ENCODE peak calls at places on chromosome 5, in eight cellular contexts. K, X, M, W, B, S, L and Q are unnamed samples.

GRCh38 chr5:3091040-3091774 is 339.7 kb upstream of the IRX2 start:
- DNase-seq in K (no peak), X (no peak), M (no peak), W (no peak), B (no peak), S (no peak), L (no peak), Q (no peak)

GRCh38 chr5:159156839-159157238 is 52.5 kb downstream of the RNF145 start:
- DNase-seq in K (peak; percentile 59), X (peak; percentile 77), M (no peak), W (peak; percentile 70), B (peak; percentile 42), S (peak; percentile 60), L (peak; percentile 83), Q (no peak)

GRCh38 chr5:178462846-178463245 is 127.3 kb downstream of the COL23A1 start:
- DNase-seq in K (no peak), X (no peak), M (no peak), W (no peak), B (no peak), S (no peak), L (no peak), Q (peak; percentile 48)

GRCh38 chr5:120788481-120788880 is 324.4 kb downstream of the PRR16 start:
- DNase-seq in K (no peak), X (no peak), M (no peak), W (no peak), B (no peak), S (no peak), L (no peak), Q (no peak)

GRCh38 chr5:72541501-72542235 is 34.5 kb upstream of the ZNF366 start:
- DNase-seq in K (no peak), X (peak; percentile 43), M (no peak), W (no peak), B (no peak), S (no peak), L (no peak), Q (no peak)

GRCh38 chr5:111998871-111999270 is 241.9 kb upstream of the NREP start:
- DNase-seq in K (no peak), X (no peak), M (no peak), W (no peak), B (no peak), S (no peak), L (no peak), Q (no peak)

GRCh38 chr5:128695791-128696520 is 157.9 kb upstream of the FBN2 start:
- DNase-seq in K (no peak), X (peak; percentile 44), M (no peak), W (no peak), B (no peak), S (no peak), L (no peak), Q (no peak)

GRCh38 chr5:134004626-134005414 is at the start of gene VDAC1:
- DNase-seq in K (peak; percentile 85), X (peak; percentile 93), M (peak; percentile 87), W (peak; percentile 89), B (peak; percentile 76), S (peak; percentile 90), L (peak; percentile 82), Q (peak; percentile 77)

GRCh38 chr5:102536323-102536928 is 37.6 kb upstream of the SLCO6A1 start:
- DNase-seq in K (no peak), X (no peak), M (no peak), W (peak; percentile 1), B (no peak), S (no peak), L (no peak), Q (no peak)

GRCh38 chr5:148290271-148291195 is 21.7 kb upstream of the SPINK7 start:
- DNase-seq in K (no peak), X (peak; percentile 57), M (no peak), W (no peak), B (no peak), S (no peak), L (peak; percentile 12), Q (no peak)

DNA sequence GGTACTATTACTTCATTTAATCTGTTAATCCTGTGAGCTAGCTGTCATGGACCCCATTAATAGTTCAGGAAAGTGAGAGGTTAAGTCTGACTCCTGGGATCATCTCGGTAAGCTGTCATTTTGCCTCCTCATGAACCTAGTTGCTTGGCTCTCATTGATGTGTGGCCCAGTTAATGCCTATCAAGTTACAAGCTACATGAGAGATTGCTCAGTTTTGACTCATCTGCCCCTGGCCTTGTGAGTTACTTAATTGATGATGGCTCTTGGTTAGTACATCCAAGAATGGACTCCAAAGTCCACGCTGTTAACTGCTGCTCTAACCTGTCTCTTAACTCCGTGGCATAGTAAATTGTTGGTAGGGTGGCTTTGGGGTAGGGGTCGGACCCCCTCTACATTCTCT is 23.9 kb downstream of the LARP1 start:
- DNase-seq in K (no peak), X (no peak), M (no peak), W (no peak), B (no peak), S (no peak), L (no peak), Q (peak; percentile 35)
- H3K4me1 ChIP-seq in K (peaks cover 27% of the 10 kb centered on the region), X (peaks cover 46% of the 10 kb centered on the region), M (peaks cover 79% of the 10 kb centered on the region), W (peaks cover 91% of the 10 kb centered on the region), B (peaks cover 47% of the 10 kb centered on the region), S (peaks cover 71% of the 10 kb centered on the region), L (peaks cover 12% of the 10 kb centered on the region), Q (peaks cover 85% of the 10 kb centered on the region)

GRCh38 chr5:169291877-169292276 is 9.1 kb downstream of the SLIT3 start:
- DNase-seq in K (no peak), X (no peak), M (no peak), W (no peak), B (no peak), S (no peak), L (no peak), Q (no peak)

GRCh38 chr5:169287529-169287928 is 13.4 kb downstream of the SLIT3 start:
- DNase-seq in K (no peak), X (no peak), M (no peak), W (no peak), B (no peak), S (no peak), L (no peak), Q (no peak)

GRCh38 chr5:169288066-169288753 is 12.7 kb downstream of the SLIT3 start:
- DNase-seq in K (no peak), X (no peak), M (no peak), W (no peak), B (no peak), S (no peak), L (no peak), Q (no peak)

GRCh38 chr5:169289520-169289919 is 11.4 kb downstream of the SLIT3 start:
- DNase-seq in K (no peak), X (peak; percentile 31), M (no peak), W (no peak), B (no peak), S (no peak), L (no peak), Q (no peak)

DNA sequence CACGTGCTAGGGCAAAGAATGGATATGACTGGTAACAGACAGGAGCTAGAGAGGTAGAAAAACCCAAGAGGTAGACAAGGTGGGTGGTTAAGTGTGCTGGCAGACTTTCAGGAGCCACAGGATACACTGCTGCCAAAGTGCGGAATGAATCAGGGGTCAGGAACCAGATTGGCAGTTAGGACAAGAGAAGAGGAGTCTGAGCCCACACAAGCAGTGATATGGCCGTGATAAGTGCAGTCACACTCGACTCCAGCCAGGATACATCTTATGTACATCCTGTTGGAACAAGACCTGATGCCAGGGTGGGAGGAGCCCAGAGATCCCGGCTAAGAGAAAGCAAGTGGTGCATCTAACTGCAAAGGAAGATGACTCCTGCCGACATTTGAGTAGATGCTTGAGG is 10.0 kb downstream of the SLIT3 start:
- DNase-seq in K (no peak), X (no peak), M (no peak), W (no peak), B (no peak), S (no peak), L (no peak), Q (no peak)
- H3K4me1 ChIP-seq in K (peaks cover 1% of the 10 kb centered on the region), X (no peaks in the 10 kb centered on the region), M (peaks cover 6% of the 10 kb centered on the region), W (no peaks in the 10 kb centered on the region), B (no peaks in the 10 kb centered on the region), S (no peaks in the 10 kb centered on the region), L (no peaks in the 10 kb centered on the region), Q (peaks cover 82% of the 10 kb centered on the region)

GRCh38 chr5:51397996-51398395 is 14.7 kb downstream of the ISL1 start:
- DNase-seq in K (no peak), X (peak; percentile 62), M (no peak), W (no peak), B (no peak), S (no peak), L (no peak), Q (no peak)

GRCh38 chr5:51395245-51395644 is 12.0 kb downstream of the ISL1 start:
- DNase-seq in K (no peak), X (no peak), M (no peak), W (no peak), B (no peak), S (no peak), L (no peak), Q (no peak)

GRCh38 chr5:51394609-51395008 is 11.4 kb downstream of the ISL1 start:
- DNase-seq in K (no peak), X (no peak), M (no peak), W (no peak), B (no peak), S (no peak), L (no peak), Q (no peak)

GRCh38 chr5:51396797-51397196 is 13.5 kb downstream of the ISL1 start:
- DNase-seq in K (no peak), X (no peak), M (no peak), W (no peak), B (no peak), S (no peak), L (no peak), Q (no peak)

DNA sequence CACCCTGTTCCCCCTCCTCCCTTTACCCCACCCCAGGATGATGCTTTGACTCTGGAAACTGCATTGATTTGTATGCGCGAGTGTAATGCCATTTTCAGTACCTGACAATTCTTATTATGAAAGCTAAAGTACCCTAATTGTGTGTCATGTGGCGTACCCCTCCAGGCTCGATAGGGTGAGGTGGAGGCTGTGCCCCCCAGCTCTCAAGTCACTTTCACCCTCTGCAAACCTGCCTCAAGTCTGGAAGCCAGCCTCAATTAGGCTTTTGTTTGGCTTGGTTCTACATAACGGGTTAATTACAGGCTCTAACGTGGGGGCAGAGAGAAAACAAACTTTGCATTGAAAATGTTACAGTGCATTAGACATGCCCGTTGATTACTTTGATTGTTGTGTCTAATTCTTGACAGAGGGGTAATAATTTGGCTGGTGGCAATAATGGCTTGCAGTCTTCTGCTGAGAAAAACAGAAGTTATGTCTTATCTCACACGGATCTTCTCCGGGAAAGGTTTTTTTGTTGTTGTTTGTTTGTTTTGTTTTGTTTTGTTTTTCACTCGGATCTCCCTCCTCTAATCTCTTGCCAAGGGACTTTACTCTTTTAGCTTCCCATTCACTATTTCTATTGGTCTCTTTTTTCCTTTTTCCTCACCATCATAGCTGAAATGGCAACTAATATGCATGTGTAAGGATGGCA is 12.6 kb downstream of the ISL1 start:
- DNase-seq in K (no peak), X (no peak), M (no peak), W (no peak), B (no peak), S (no peak), L (no peak), Q (no peak)
- H3K4me1 ChIP-seq in K (peaks cover 7% of the 10 kb centered on the region), X (peaks cover 33% of the 10 kb centered on the region), M (no peaks in the 10 kb centered on the region), W (no peaks in the 10 kb centered on the region), B (no peaks in the 10 kb centered on the region), S (no peaks in the 10 kb centered on the region), L (no peaks in the 10 kb centered on the region), Q (peaks cover 10% of the 10 kb centered on the region)

DNA sequence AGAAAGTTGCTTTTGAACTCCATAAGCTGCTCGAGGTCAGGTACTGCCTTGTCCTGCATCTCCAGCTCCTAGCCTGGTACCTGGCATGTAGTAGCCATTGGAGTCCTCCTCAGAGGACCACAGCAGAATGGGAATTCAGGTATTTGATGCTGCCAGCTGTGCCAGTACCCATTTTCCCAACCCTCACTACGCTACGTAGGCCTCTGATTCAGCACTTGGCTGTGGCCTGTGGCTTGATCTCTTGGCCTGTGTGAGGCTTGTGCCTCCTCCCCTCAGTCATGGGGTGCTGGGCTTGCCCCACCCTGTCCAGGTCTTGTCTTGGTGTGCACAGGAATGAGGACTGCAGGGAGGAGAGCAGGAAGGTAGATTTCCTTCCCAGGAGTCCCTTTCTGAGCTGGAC is 11.8 kb downstream of the OTULIN start:
- DNase-seq in K (no peak), X (no peak), M (peak; percentile 51), W (no peak), B (peak; percentile 47), S (no peak), L (no peak), Q (no peak)
- H3K4me1 ChIP-seq in K (peaks cover 5% of the 10 kb centered on the region), X (peaks cover 18% of the 10 kb centered on the region), M (peaks cover 16% of the 10 kb centered on the region), W (peaks cover 57% of the 10 kb centered on the region), B (peaks cover 35% of the 10 kb centered on the region), S (peaks cover 48% of the 10 kb centered on the region), L (peaks cover 55% of the 10 kb centered on the region), Q (peaks cover 67% of the 10 kb centered on the region)